ENCODE peak calls at places on chromosomes 4 and X, in five cellular contexts. One of them, this sample, is unnamed.

GRCh38 chrX:51332188-51332942 is at the start of gene NUDT10:
- DNase-seq in heart right ventricle: peak; percentile 36
- DNase-seq in IMR-90: peak; percentile 10
- DNase-seq in right lobe of liver: peak; percentile 56
- DNase-seq in GM23338: peak; percentile 81
- DNase-seq in this sample: peak; percentile 52

GRCh38 chr4:3179126-3179706 is 69.7 kb upstream of the MSANTD1 start:
- DNase-seq in heart right ventricle: no peak
- DNase-seq in right lobe of liver: peak; percentile 66
- DNase-seq in GM23338: no peak
- DNase-seq in IMR-90: peak; percentile 41
- DNase-seq in this sample: no peak

GRCh38 chr4:54255881-54256280 is 26.8 kb downstream of the PDGFRA start:
- DNase-seq in GM23338: no peak
- DNase-seq in right lobe of liver: no peak
- DNase-seq in heart right ventricle: no peak
- DNase-seq in IMR-90: peak; percentile 60
- DNase-seq in this sample: no peak

GRCh38 chr4:174490356-174490969 is 31.8 kb downstream of the HPGD start:
- DNase-seq in heart right ventricle: no peak
- DNase-seq in right lobe of liver: no peak
- DNase-seq in IMR-90: peak; percentile 0
- DNase-seq in GM23338: no peak
- DNase-seq in this sample: no peak

GRCh38 chr4:85823295-85823694 is 348.3 kb downstream of the ARHGAP24 start:
- DNase-seq in right lobe of liver: no peak
- DNase-seq in IMR-90: peak; percentile 62
- DNase-seq in heart right ventricle: no peak
- DNase-seq in GM23338: peak; percentile 35
- DNase-seq in this sample: no peak

GRCh38 chr4:124018383-124019317 is 622.1 kb downstream of the SPRY1 start:
- DNase-seq in right lobe of liver: peak; percentile 61
- DNase-seq in IMR-90: peak; percentile 37
- DNase-seq in heart right ventricle: peak; percentile 38
- DNase-seq in GM23338: peak; percentile 6
- DNase-seq in this sample: peak; percentile 56

GRCh38 chrX:48278958-48279357 is 23.8 kb downstream of the SSX1 start:
- DNase-seq in IMR-90: no peak
- DNase-seq in right lobe of liver: no peak
- DNase-seq in GM23338: peak; percentile 23
- DNase-seq in heart right ventricle: peak; percentile 6
- DNase-seq in this sample: no peak

GRCh38 chr4:15912961-15913630 is 25.4 kb downstream of the FGFBP1 start:
- DNase-seq in right lobe of liver: no peak
- DNase-seq in GM23338: no peak
- DNase-seq in heart right ventricle: no peak
- DNase-seq in IMR-90: peak; percentile 33
- DNase-seq in this sample: no peak

GRCh38 chr4:174697896-174698295 is 131.2 kb downstream of the GLRA3 start:
- DNase-seq in right lobe of liver: no peak
- DNase-seq in IMR-90: no peak
- DNase-seq in heart right ventricle: no peak
- DNase-seq in GM23338: no peak
- DNase-seq in this sample: no peak

GRCh38 chr4:6460876-6461275 is 11.5 kb downstream of the PPP2R2C start:
- DNase-seq in heart right ventricle: no peak
- DNase-seq in GM23338: no peak
- DNase-seq in IMR-90: no peak
- DNase-seq in right lobe of liver: no peak
- DNase-seq in this sample: no peak

GRCh38 chr4:54172156-54172555 is 56.9 kb upstream of the PDGFRA start:
- DNase-seq in heart right ventricle: no peak
- DNase-seq in GM23338: no peak
- DNase-seq in IMR-90: no peak
- DNase-seq in right lobe of liver: no peak
- DNase-seq in this sample: no peak

GRCh38 chr4:2337131-2337723 is 75.3 kb upstream of the MXD4 start:
- DNase-seq in heart right ventricle: no peak
- DNase-seq in right lobe of liver: no peak
- DNase-seq in GM23338: no peak
- DNase-seq in IMR-90: no peak
- DNase-seq in this sample: no peak

GRCh38 chrX:12446342-12447075 is 308.2 kb downstream of the FRMPD4 start:
- DNase-seq in heart right ventricle: no peak
- DNase-seq in right lobe of liver: no peak
- DNase-seq in IMR-90: peak; percentile 55
- DNase-seq in GM23338: no peak
- DNase-seq in this sample: no peak

GRCh38 chr4:82423245-82424054 is 6.8 kb downstream of the HNRNPDL start:
- DNase-seq in heart right ventricle: no peak
- DNase-seq in right lobe of liver: no peak
- DNase-seq in IMR-90: peak; percentile 69
- DNase-seq in GM23338: peak; percentile 17
- DNase-seq in this sample: no peak

GRCh38 chr4:6386091-6386490 is 86.3 kb downstream of the PPP2R2C start:
- DNase-seq in heart right ventricle: no peak
- DNase-seq in right lobe of liver: no peak
- DNase-seq in GM23338: no peak
- DNase-seq in IMR-90: no peak
- DNase-seq in this sample: no peak

GRCh38 chrX:68177542-68177941 is 255.8 kb downstream of the OPHN1 start:
- DNase-seq in heart right ventricle: no peak
- DNase-seq in IMR-90: peak; percentile 38
- DNase-seq in right lobe of liver: no peak
- DNase-seq in GM23338: no peak
- DNase-seq in this sample: no peak

GRCh38 chrX:53288173-53288572 is 6.8 kb upstream of the IQSEC2 start:
- DNase-seq in heart right ventricle: peak; percentile 62
- DNase-seq in right lobe of liver: no peak
- DNase-seq in GM23338: peak; percentile 71
- DNase-seq in IMR-90: no peak
- DNase-seq in this sample: no peak

GRCh38 chr4:26349496-26349895 is 28.7 kb downstream of the RBPJ start:
- DNase-seq in right lobe of liver: no peak
- DNase-seq in GM23338: no peak
- DNase-seq in IMR-90: no peak
- DNase-seq in heart right ventricle: no peak
- DNase-seq in this sample: no peak

GRCh38 chr4:165464813-165465381 is 86.1 kb downstream of the CPE start:
- DNase-seq in IMR-90: peak; percentile 48
- DNase-seq in right lobe of liver: no peak
- DNase-seq in GM23338: peak; percentile 64
- DNase-seq in heart right ventricle: no peak
- DNase-seq in this sample: peak; percentile 48

GRCh38 chr4:82785248-82786003 is 13.2 kb downstream of the SCD5 start:
- DNase-seq in IMR-90: peak; percentile 88
- DNase-seq in GM23338: peak; percentile 73
- DNase-seq in right lobe of liver: no peak
- DNase-seq in heart right ventricle: no peak
- DNase-seq in this sample: no peak

GRCh38 chr4:79855081-79855480 is 217.9 kb downstream of the ANTXR2 start:
- DNase-seq in IMR-90: peak; percentile 8
- DNase-seq in right lobe of liver: no peak
- DNase-seq in heart right ventricle: no peak
- DNase-seq in GM23338: no peak
- DNase-seq in this sample: no peak

GRCh38 chr4:145734576-145735329 is 54.8 kb downstream of the C4orf51 start:
- DNase-seq in right lobe of liver: no peak
- DNase-seq in IMR-90: peak; percentile 96
- DNase-seq in heart right ventricle: no peak
- DNase-seq in GM23338: no peak
- DNase-seq in this sample: peak; percentile 56

GRCh38 chr4:48269861-48270515 is 350 bp upstream of the TEC start:
- DNase-seq in heart right ventricle: peak; percentile 93
- DNase-seq in right lobe of liver: peak; percentile 98
- DNase-seq in GM23338: peak; percentile 97
- DNase-seq in IMR-90: peak; percentile 51
- DNase-seq in this sample: peak; percentile 96
- H3K27ac ChIP-seq in heart right ventricle: peak overlapping the region; percentile 85
- H3K27ac ChIP-seq in right lobe of liver: peak overlapping the region; percentile 90
- H3K27ac ChIP-seq in GM23338: peak overlapping the region; percentile 88
- H3K27ac ChIP-seq in IMR-90: peak overlapping the region; percentile 65
- H3K27ac ChIP-seq in this sample: peak overlapping the region; percentile 91

GRCh38 chr4:74370912-74371311 is 6.0 kb downstream of the EREG start:
- DNase-seq in heart right ventricle: no peak
- DNase-seq in IMR-90: peak; percentile 64
- DNase-seq in GM23338: peak; percentile 82
- DNase-seq in right lobe of liver: no peak
- DNase-seq in this sample: no peak
- H3K4me1 ChIP-seq in heart right ventricle: peaks cover under 1% of the 10 kb centered on the region
- H3K4me1 ChIP-seq in IMR-90: no peaks in the 10 kb centered on the region
- H3K4me1 ChIP-seq in GM23338: no peaks in the 10 kb centered on the region
- H3K4me1 ChIP-seq in right lobe of liver: no peaks in the 10 kb centered on the region
- H3K4me1 ChIP-seq in this sample: no peaks in the 10 kb centered on the region

DNA sequence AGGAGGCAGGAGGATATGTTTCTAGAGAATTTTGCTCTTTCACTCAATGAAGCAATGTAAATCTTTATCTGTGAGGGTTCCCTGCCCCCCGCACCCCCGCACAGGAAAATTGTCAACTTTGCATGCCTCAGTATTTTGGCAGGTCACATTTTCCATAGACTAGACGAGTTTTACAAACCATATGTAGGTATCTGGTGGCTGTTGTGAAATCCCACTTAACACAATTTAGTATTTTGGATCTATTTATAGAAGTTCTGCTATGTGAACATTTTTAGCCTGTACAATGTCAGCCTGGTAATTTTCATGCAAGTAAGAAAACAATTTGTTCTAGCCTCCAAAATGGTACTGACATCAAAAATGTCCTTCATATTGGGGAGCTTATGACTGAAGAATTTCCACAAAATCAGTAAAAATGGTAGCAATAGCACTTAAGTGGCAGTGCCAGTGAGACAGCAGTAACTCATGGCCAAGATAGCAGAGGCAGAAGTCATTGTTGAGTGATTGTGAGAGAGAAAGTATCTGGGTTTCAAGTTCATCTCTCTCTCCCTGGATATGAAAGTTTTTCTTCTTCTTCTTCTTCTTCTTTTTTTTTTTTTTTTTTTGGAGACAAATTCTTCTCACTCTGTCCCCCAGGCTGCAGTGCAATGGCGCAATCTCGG is 12.4 kb upstream of the FRYL start:
- DNase-seq in IMR-90: no peak
- DNase-seq in GM23338: no peak
- DNase-seq in right lobe of liver: no peak
- DNase-seq in heart right ventricle: no peak
- DNase-seq in this sample: no peak
- H3K27ac ChIP-seq in IMR-90: no peak overlapping the region
- H3K27ac ChIP-seq in GM23338: no peak overlapping the region
- H3K27ac ChIP-seq in right lobe of liver: no peak overlapping the region
- H3K27ac ChIP-seq in heart right ventricle: no peak overlapping the region
- H3K27ac ChIP-seq in this sample: no peak overlapping the region

DNA sequence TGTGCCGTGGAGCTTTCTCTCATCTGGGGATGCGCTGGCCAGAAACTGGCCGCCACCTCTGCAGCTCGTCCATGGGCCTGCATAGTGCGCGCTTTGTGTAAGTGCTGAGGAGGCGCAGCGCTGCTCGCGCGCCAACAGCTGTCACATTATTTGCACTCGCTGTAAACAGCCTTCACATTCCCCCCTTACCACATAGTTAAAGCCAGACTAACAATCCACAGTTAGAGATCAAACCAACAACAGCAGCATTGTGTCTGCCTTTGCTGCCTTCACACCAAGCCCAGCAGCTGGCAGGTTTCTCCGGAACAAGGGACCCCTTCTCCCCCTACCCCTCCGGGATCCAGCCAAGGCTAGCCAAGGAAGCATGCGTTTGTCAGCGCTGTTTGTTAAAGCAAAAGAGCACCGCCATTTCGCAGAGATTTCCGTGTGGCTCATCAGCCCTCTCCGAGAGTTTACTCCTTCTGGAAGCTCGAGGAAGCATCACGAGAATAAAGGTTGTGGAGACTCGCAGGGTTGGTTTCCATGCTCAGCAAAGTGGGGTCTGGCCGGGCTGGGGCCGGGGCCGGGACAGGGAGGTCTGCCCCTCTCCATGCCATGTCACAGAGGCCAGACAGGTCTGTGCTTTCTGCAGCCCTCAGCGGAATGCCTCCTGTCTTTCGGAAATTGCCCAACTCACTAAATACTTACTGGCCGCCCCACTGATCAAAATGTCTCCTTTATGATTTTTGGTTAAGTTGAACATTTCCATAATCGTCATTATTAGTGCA is 11.0 kb downstream of the BCOR start:
- DNase-seq in heart right ventricle: no peak
- DNase-seq in GM23338: no peak
- DNase-seq in right lobe of liver: peak; percentile 13
- DNase-seq in IMR-90: peak; percentile 77
- DNase-seq in this sample: no peak
- H3K4me1 ChIP-seq in heart right ventricle: peaks cover 83% of the 10 kb centered on the region
- H3K4me1 ChIP-seq in GM23338: peaks cover 56% of the 10 kb centered on the region
- H3K4me1 ChIP-seq in right lobe of liver: peaks cover 50% of the 10 kb centered on the region
- H3K4me1 ChIP-seq in IMR-90: peaks cover 26% of the 10 kb centered on the region
- H3K4me1 ChIP-seq in this sample: no peaks in the 10 kb centered on the region

DNA sequence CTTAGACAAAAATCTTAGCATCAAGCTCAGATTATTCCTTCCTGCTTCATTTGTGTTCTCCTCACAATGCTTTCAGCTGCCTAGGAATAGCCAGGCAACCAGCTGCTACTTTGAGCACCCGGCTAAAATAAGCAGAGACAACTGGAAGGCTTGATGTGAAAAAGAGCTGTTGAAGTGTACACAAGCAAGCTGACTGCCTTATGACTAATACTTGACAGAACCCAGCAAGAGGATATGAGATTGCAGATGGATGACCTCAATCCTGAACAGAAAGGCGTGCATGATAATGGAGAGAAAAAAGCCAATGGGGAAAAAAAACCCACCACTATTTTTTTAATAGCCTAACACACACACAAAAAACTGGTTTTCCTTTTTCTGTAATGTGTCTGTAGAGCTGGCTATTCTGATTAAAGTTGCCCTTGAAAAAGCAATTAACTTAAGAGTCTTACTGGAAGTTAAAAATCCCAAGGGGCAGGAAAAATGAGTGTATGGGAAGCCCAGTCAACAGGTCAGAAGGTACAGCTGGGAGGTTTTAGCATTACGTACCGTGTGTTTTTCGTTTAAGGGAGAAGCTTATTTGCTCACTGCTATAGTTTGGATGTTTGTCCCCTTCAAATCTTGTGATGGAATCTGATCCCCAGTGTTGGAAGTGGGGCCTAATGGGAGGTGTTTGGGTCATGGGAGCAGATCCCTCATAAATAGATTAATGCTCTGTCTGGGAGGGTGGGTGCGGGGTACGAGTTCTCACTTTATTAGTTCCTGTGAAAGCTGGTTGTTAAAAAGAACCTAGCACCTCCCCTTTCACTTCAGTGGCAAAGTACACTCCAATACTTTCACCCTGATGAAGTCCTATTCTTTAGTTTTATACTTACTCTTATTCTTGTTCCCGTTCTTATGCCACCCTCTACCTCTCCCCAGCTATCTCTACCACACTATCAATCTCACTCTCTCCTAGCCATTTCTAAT is 37.1 kb upstream of the HERC6 start:
- DNase-seq in heart right ventricle: no peak
- DNase-seq in right lobe of liver: no peak
- DNase-seq in GM23338: no peak
- DNase-seq in IMR-90: peak; percentile 95
- DNase-seq in this sample: no peak
- H3K27ac ChIP-seq in heart right ventricle: peak overlapping the region; percentile 86
- H3K27ac ChIP-seq in right lobe of liver: no peak overlapping the region
- H3K27ac ChIP-seq in GM23338: no peak overlapping the region
- H3K27ac ChIP-seq in IMR-90: no peak overlapping the region
- H3K27ac ChIP-seq in this sample: no peak overlapping the region